ENCODE peak calls at places on chromosome 17, in four cellular contexts. Q is AG04449, I is ecto neural progenitor cell, Z is progenitor cell of endocrine pancreas. U is an unnamed sample.

GRCh38 chr17:41048441-41048840 is 1.3 kb upstream of the KRTAP2-1 start:
- DNase-seq in Q (no peak), I (no peak), Z (no peak), U (no peak)

GRCh38 chr17:77441130-77441920 is 300.6 kb downstream of the SEC14L1 start:
- DNase-seq in Q (no peak), I (no peak), Z (no peak), U (peak)

GRCh38 chr17:49495842-49496182 is 719 bp downstream of the NGFR start:
- DNase-seq in Q (no peak), I (peak), Z (no peak), U (no peak)

GRCh38 chr17:59001158-59001814 is 105.4 kb downstream of the TRIM37 start:
- DNase-seq in Q (no peak), I (no peak), Z (no peak), U (peak)

GRCh38 chr17:50063516-50064252 is 7.8 kb downstream of the ITGA3 start:
- DNase-seq in Q (no peak), I (no peak), Z (no peak), U (no peak)

GRCh38 chr17:7248811-7249210 is 2.7 kb downstream of the CTDNEP1 start:
- DNase-seq in Q (no peak), I (no peak), Z (no peak), U (no peak)

GRCh38 chr17:348692-349425 is 3.7 kb downstream of the RPH3AL start:
- DNase-seq in Q (no peak), I (no peak), Z (no peak), U (no peak)

GRCh38 chr17:31750578-31750977 is 108.5 kb downstream of the COPRS start:
- DNase-seq in Q (no peak), I (no peak), Z (no peak), U (no peak)

GRCh38 chr17:35731239-35731931 is at the start of gene RASL10B:
- DNase-seq in Q (no peak), I (peak), Z (peak), U (no peak)

GRCh38 chr17:28883967-28884702 is 13.4 kb downstream of the FLOT2 start:
- DNase-seq in Q (no peak), I (no peak), Z (no peak), U (no peak)

GRCh38 chr17:7466644-7467341 is 12.6 kb downstream of the ZBTB4 start:
- DNase-seq in Q (no peak), I (no peak), Z (no peak), U (no peak)

GRCh38 chr17:14840616-14841231 is 424.4 kb downstream of the PMP22 start:
- DNase-seq in Q (peak), I (no peak), Z (no peak), U (no peak)

GRCh38 chr17:10683853-10684252 is 13.5 kb downstream of the SCO1 start:
- DNase-seq in Q (no peak), I (no peak), Z (no peak), U (no peak)

GRCh38 chr17:80389011-80389995 is 25.7 kb upstream of the ENDOV start:
- DNase-seq in Q (peak), I (no peak), Z (no peak), U (no peak)

GRCh38 chr17:7404737-7405412 is 978 bp upstream of the TMEM256 start:
- DNase-seq in Q (no peak), I (peak), Z (no peak), U (peak)

GRCh38 chr17:36937001-36937960 is at the start of gene LHX1:
- DNase-seq in Q (no peak), I (peak), Z (no peak), U (no peak)

GRCh38 chr17:2173005-2173404 is 118.1 kb downstream of the HIC1 start:
- DNase-seq in Q (no peak), I (no peak), Z (no peak), U (no peak)

GRCh38 chr17:73465851-73466250 is 154.1 kb upstream of the CDC42EP4 start:
- DNase-seq in Q (no peak), I (no peak), Z (no peak), U (no peak)

GRCh38 chr17:6427284-6427781 is 7.6 kb downstream of the AIPL1 start:
- DNase-seq in Q (no peak), I (peak), Z (no peak), U (peak)

GRCh38 chr17:46851029-46851741 is at the start of gene WNT9B:
- DNase-seq in Q (no peak), I (peak), Z (peak), U (no peak)

U was measured in effector memory CD4-positive, alpha-beta T cell.